ENCODE peak calls at places on chromosomes 13 and 19, in four cellular contexts. K, Y, E and U are unnamed samples.

GRCh38 chr19:14147797-14148605 is 11.6 kb upstream of the ASF1B start:
- DNase-seq in K (peak), Y (peak), E (peak), U (peak)

GRCh38 chr19:2034729-2035589 is 16.1 kb downstream of the MKNK2 start:
- DNase-seq in K (no peak), Y (no peak), E (no peak), U (peak)

GRCh38 chr19:35557539-35558399 is 5.7 kb downstream of the ATP4A start:
- DNase-seq in K (no peak), Y (no peak), E (no peak), U (peak)

GRCh38 chr13:62387642-62388041 is 972.0 kb upstream of the PCDH20 start:
- DNase-seq in K (no peak), Y (no peak), E (peak), U (no peak)

GRCh38 chr19:13164370-13165090 is 14.3 kb downstream of the IER2 start:
- DNase-seq in K (peak), Y (peak), E (no peak), U (peak)

GRCh38 chr13:100128373-100128772 is 39.5 kb downstream of the PCCA start:
- DNase-seq in K (no peak), Y (peak), E (peak), U (no peak)

GRCh38 chr19:10510301-10510802 is 6.9 kb downstream of the S1PR5 start:
- DNase-seq in K (no peak), Y (no peak), E (no peak), U (peak)

GRCh38 chr19:34232566-34233481 is 21.5 kb upstream of the GARRE1 start:
- DNase-seq in K (no peak), Y (peak), E (peak), U (peak)

GRCh38 chr19:33906578-33907335 is 110.1 kb downstream of the KCTD15 start:
- DNase-seq in K (no peak), Y (no peak), E (no peak), U (peak)

GRCh38 chr13:98664047-98664446 is 87.1 kb upstream of the STK24 start:
- DNase-seq in K (no peak), Y (no peak), E (no peak), U (peak)

GRCh38 chr13:110476220-110476617 is 85.3 kb downstream of the RAB20 start:
- DNase-seq in K (no peak), Y (no peak), E (no peak), U (no peak)

GRCh38 chr13:110507678-110508381 is 53.7 kb downstream of the RAB20 start:
- DNase-seq in K (no peak), Y (peak), E (no peak), U (no peak)

GRCh38 chr19:47790398-47790814 is 11.9 kb downstream of the SELENOW start:
- DNase-seq in K (peak), Y (peak), E (no peak), U (peak)

GRCh38 chr19:40139533-40140287 is 49.0 kb upstream of the ZNF780A start:
- DNase-seq in K (no peak), Y (peak), E (peak), U (peak)

GRCh38 chr13:113483504-113484287 is 6.8 kb downstream of the DCUN1D2 start:
- DNase-seq in K (no peak), Y (no peak), E (no peak), U (no peak)